ENCODE peak calls at places on chromosomes 13 and 19, in five cellular contexts. E is NB4, D is spleen, R is colonic mucosa, H is cardiac muscle cell. P is an unnamed sample.
A peak's percentile ranks its signal among the peaks of the same experiment; 100 is the strongest.

GRCh38 chr19:45172173-45172572 is 5.9 kb downstream of the TRAPPC6A start:
- DNase-seq in E (no peak), D (no peak), R (no peak), H (no peak), P (no peak)

GRCh38 chr13:45434556-45435371 is 16.6 kb upstream of the SLC25A30 start:
- DNase-seq in E (no peak), D (no peak), R (peak; percentile 51), H (no peak), P (no peak)

GRCh38 chr13:47277774-47278173 is 380.9 kb upstream of the HTR2A start:
- DNase-seq in E (peak; percentile 32), D (no peak), R (no peak), H (no peak), P (no peak)

GRCh38 chr13:48853381-48854102 is 122.2 kb upstream of the FNDC3A start:
- DNase-seq in E (no peak), D (no peak), R (no peak), H (no peak), P (no peak)

GRCh38 chr13:40492511-40492910 is 173.9 kb downstream of the FOXO1 start:
- DNase-seq in E (no peak), D (no peak), R (no peak), H (no peak), P (no peak)

GRCh38 chr13:110546389-110546788 is 15.1 kb downstream of the RAB20 start:
- DNase-seq in E (no peak), D (peak; percentile 50), R (no peak), H (no peak), P (no peak)

GRCh38 chr19:5339950-5340636 is 519 bp downstream of the PTPRS start:
- DNase-seq in E (peak; percentile 32), D (no peak), R (no peak), H (peak; percentile 70), P (no peak)

GRCh38 chr13:45554604-45555109 is 60.9 kb downstream of the ERICH6B start:
- DNase-seq in E (no peak), D (no peak), R (no peak), H (no peak), P (no peak)

GRCh38 chr13:110492299-110493160 is 69.0 kb downstream of the RAB20 start:
- DNase-seq in E (no peak), D (no peak), R (no peak), H (no peak), P (no peak)

GRCh38 chr13:34926513-34926912 is 15.6 kb upstream of the NBEA start:
- DNase-seq in E (peak; percentile 27), D (no peak), R (no peak), H (peak; percentile 77), P (no peak)

GRCh38 chr19:43777163-43777700 is 3.5 kb downstream of the KCNN4 start:
- DNase-seq in E (peak; percentile 91), D (peak; percentile 84), R (no peak), H (no peak), P (no peak)

GRCh38 chr13:109938255-109938936 is 152.0 kb upstream of the IRS2 start:
- DNase-seq in E (no peak), D (no peak), R (no peak), H (no peak), P (no peak)

GRCh38 chr13:80363890-80364503 is 23.1 kb upstream of the SPRY2 start:
- DNase-seq in E (peak; percentile 46), D (no peak), R (no peak), H (no peak), P (no peak)

GRCh38 chr13:71828117-71828516 is 38.9 kb downstream of the DACH1 start:
- DNase-seq in E (peak; percentile 95), D (no peak), R (no peak), H (peak; percentile 7), P (no peak)

GRCh38 chr19:32178401-32178800 is 167.0 kb upstream of the ZNF507 start:
- DNase-seq in E (no peak), D (no peak), R (no peak), H (no peak), P (no peak)

GRCh38 chr13:40313269-40314200 is 352.9 kb downstream of the FOXO1 start:
- DNase-seq in E (no peak), D (no peak), R (no peak), H (no peak), P (no peak)

GRCh38 chr13:47306991-47307390 is 410.1 kb upstream of the HTR2A start:
- DNase-seq in E (no peak), D (no peak), R (no peak), H (no peak), P (no peak)

GRCh38 chr13:31246918-31247317 is 47.1 kb downstream of the B3GLCT start:
- DNase-seq in E (no peak), D (no peak), R (no peak), H (no peak), P (no peak)

GRCh38 chr19:39156230-39156890 is 30.8 kb downstream of the PAK4 start:
- DNase-seq in E (peak; percentile 31), D (no peak), R (peak; percentile 50), H (no peak), P (no peak)

GRCh38 chr19:6260376-6260775 is 19.4 kb downstream of the MLLT1 start:
- DNase-seq in E (no peak), D (peak; percentile 71), R (no peak), H (no peak), P (no peak)

GRCh38 chr19:18987456-18987855 is 45.9 kb downstream of the SUGP2 start:
- DNase-seq in E (no peak), D (no peak), R (no peak), H (no peak), P (no peak)

GRCh38 chr13:41668130-41668757 is 210.9 kb downstream of the RGCC start:
- DNase-seq in E (peak; percentile 90), D (no peak), R (peak; percentile 50), H (peak; percentile 85), P (peak; percentile 64)

GRCh38 chr13:33172911-33173310 is 112.6 kb downstream of the STARD13 start:
- DNase-seq in E (no peak), D (no peak), R (no peak), H (no peak), P (no peak)

GRCh38 chr13:40774672-40775071 is 3.7 kb upstream of the MRPS31 start:
- DNase-seq in E (no peak), D (peak; percentile 54), R (no peak), H (no peak), P (no peak)

GRCh38 chr19:28980236-28980868 is 232.6 kb downstream of the UQCRFS1 start:
- DNase-seq in E (no peak), D (no peak), R (no peak), H (peak; percentile 28), P (no peak)

GRCh38 chr13:19597523-19597922 is 35.9 kb upstream of the MPHOSPH8 start:
- DNase-seq in E (peak; percentile 74), D (no peak), R (no peak), H (no peak), P (no peak)
- H3K4me3 ChIP-seq in E (no peak overlapping the region), D (no peak overlapping the region), R (no peak overlapping the region), H (no peak overlapping the region), P (no peak overlapping the region)

GRCh38 chr19:42421591-42422031 is 5.6 kb downstream of the LIPE start:
- DNase-seq in E (no peak), D (peak; percentile 80), R (no peak), H (no peak), P (no peak)

GRCh38 chr19:42421101-42421500 is 6.1 kb downstream of the LIPE start:
- DNase-seq in E (no peak), D (no peak), R (no peak), H (no peak), P (no peak)

GRCh38 chr19:42422576-42423461 is 4.4 kb downstream of the LIPE start:
- DNase-seq in E (peak; percentile 52), D (peak; percentile 82), R (peak; percentile 44), H (peak; percentile 53), P (peak; percentile 62)

GRCh38 chr19:42423462-42424344 is 3.5 kb downstream of the LIPE start:
- DNase-seq in E (no peak), D (peak; percentile 96), R (peak; percentile 94), H (peak; percentile 96), P (peak; percentile 94)

GRCh38 chr19:42422092-42422575 is 5.1 kb downstream of the LIPE start:
- DNase-seq in E (no peak), D (peak; percentile 70), R (no peak), H (no peak), P (no peak)
- H3K4me3 ChIP-seq in E (no peak overlapping the region), D (peak overlapping the region; percentile 75), R (peak overlapping the region; percentile 79), H (peak overlapping the region; percentile 69), P (no peak overlapping the region)

GRCh38 chr19:22052644-22053013 is 345 bp downstream of the ZNF257 start:
- DNase-seq in E (no peak), D (peak; percentile 79), R (peak; percentile 18), H (no peak), P (peak; percentile 35)
- H3K4me3 ChIP-seq in E (peak overlapping the region; percentile 78), D (peak overlapping the region; percentile 51), R (peak overlapping the region; percentile 37), H (no peak overlapping the region), P (peak overlapping the region; percentile 60)

GRCh38 chr13:51832471-51833152 is 12.4 kb downstream of the TMEM272 start:
- DNase-seq in E (peak; percentile 88), D (no peak), R (no peak), H (peak; percentile 28), P (no peak)
- H3K4me3 ChIP-seq in E (no peak overlapping the region), D (no peak overlapping the region), R (no peak overlapping the region), H (no peak overlapping the region), P (no peak overlapping the region)

GRCh38 chr19:679418-680286 is 3.5 kb downstream of the FSTL3 start:
- DNase-seq in E (peak; percentile 66), D (peak; percentile 90), R (peak; percentile 58), H (peak; percentile 70), P (peak; percentile 67)

GRCh38 chr19:682678-683320 is 6.6 kb downstream of the FSTL3 start:
- DNase-seq in E (no peak), D (peak; percentile 84), R (no peak), H (no peak), P (no peak)

GRCh38 chr19:680287-681028 is 4.3 kb downstream of the FSTL3 start:
- DNase-seq in E (peak; percentile 95), D (peak; percentile 100), R (peak; percentile 100), H (peak; percentile 98), P (peak; percentile 100)

GRCh38 chr19:681029-681626 is 4.9 kb downstream of the FSTL3 start:
- DNase-seq in E (no peak), D (peak; percentile 93), R (no peak), H (no peak), P (peak; percentile 93)

GRCh38 chr19:681638-682037 is 5.4 kb downstream of the FSTL3 start:
- DNase-seq in E (peak; percentile 50), D (no peak), R (no peak), H (no peak), P (no peak)
- H3K4me3 ChIP-seq in E (no peak overlapping the region), D (no peak overlapping the region), R (no peak overlapping the region), H (no peak overlapping the region), P (no peak overlapping the region)

GRCh38 chr19:41552558-41552957 is 23.4 kb upstream of the CEACAM21 start:
- DNase-seq in E (no peak), D (no peak), R (no peak), H (no peak), P (no peak)
- H3K4me3 ChIP-seq in E (no peak overlapping the region), D (no peak overlapping the region), R (no peak overlapping the region), H (no peak overlapping the region), P (no peak overlapping the region)